ENCODE peak calls at places on chromosomes 7 and 10, in four cellular contexts. Z is astrocyte of the cerebellum, Y is colonic mucosa, W is fibroblast of villous mesenchyme. O is an unnamed sample.

GRCh38 chr10:3652886-3653285 is 132.1 kb downstream of the KLF6 start:
- DNase-seq in Z (no peak), W (peak), Y (no peak), O (no peak)

GRCh38 chr10:79942261-79943185 is 6.4 kb downstream of the SFTPD start:
- DNase-seq in Y (peak), W (no peak), Z (no peak), O (no peak)

GRCh38 chr7:617614-618538 is 98.2 kb upstream of the PDGFA start:
- DNase-seq in Z (no peak), Y (peak), W (no peak), O (no peak)

GRCh38 chr10:3494131-3494878 is 290.7 kb downstream of the KLF6 start:
- DNase-seq in Z (no peak), W (peak), Y (no peak), O (no peak)

GRCh38 chr10:79483948-79484347 is 28.4 kb upstream of the EIF5AL1 start:
- DNase-seq in W (peak), Y (peak), Z (no peak), O (no peak)

GRCh38 chr7:5296627-5297226 is 14.0 kb downstream of the SLC29A4 start:
- DNase-seq in Z (no peak), Y (no peak), W (no peak), O (peak)

GRCh38 chr10:68301790-68302502 is 29.9 kb upstream of the HNRNPH3 start:
- DNase-seq in W (peak), Z (peak), Y (no peak), O (peak)

GRCh38 chr10:103626178-103626577 is 132.7 kb downstream of the NEURL1 start:
- DNase-seq in W (no peak), Z (no peak), Y (no peak), O (no peak)

GRCh38 chr10:107741976-107742375 is 577.5 kb upstream of the SORCS1 start:
- DNase-seq in Z (no peak), W (no peak), Y (no peak), O (no peak)

GRCh38 chr7:121440857-121441503 is 44.9 kb upstream of the FAM3C start:
- DNase-seq in Z (no peak), Y (no peak), W (no peak), O (no peak)

GRCh38 chr10:6537704-6538103 is 42.4 kb downstream of the PRKCQ start:
- DNase-seq in Z (no peak), W (no peak), Y (no peak), O (no peak)

GRCh38 chr7:1312098-1313070 is 79.7 kb downstream of the UNCX start:
- DNase-seq in Z (no peak), Y (no peak), W (no peak), O (no peak)

GRCh38 chr10:663466-663751 is 26.1 kb downstream of the DIP2C start:
- DNase-seq in Z (no peak), Y (no peak), W (no peak), O (no peak)

GRCh38 chr10:32253821-32254220 is 93.1 kb downstream of the EPC1 start:
- DNase-seq in W (no peak), Z (no peak), Y (no peak), O (no peak)

GRCh38 chr7:2477447-2478386 is 1.5 kb upstream of the GRIFIN start:
- DNase-seq in W (peak), Y (peak), Z (no peak), O (peak)

GRCh38 chr10:11724938-11725776 is 17.0 kb upstream of the ECHDC3 start:
- DNase-seq in Z (peak), W (peak), Y (peak), O (peak)

GRCh38 chr7:47636693-47637175 is 54.8 kb upstream of the TNS3 start:
- DNase-seq in Z (no peak), Y (no peak), W (no peak), O (no peak)

GRCh38 chr7:131521651-131522163 is 34.7 kb downstream of the PODXL start:
- DNase-seq in Y (peak), W (peak), Z (no peak), O (no peak)

GRCh38 chr10:132232553-132232949 is 45.8 kb downstream of the DPYSL4 start:
- DNase-seq in W (no peak), Z (no peak), Y (no peak), O (no peak)

GRCh38 chr10:21134645-21135395 is 237.7 kb upstream of the NEBL start:
- DNase-seq in W (no peak), Z (peak), Y (peak), O (no peak)

GRCh38 chr7:44373418-44373740 is 48.0 kb upstream of the CAMK2B start:
- DNase-seq in Z (no peak), W (no peak), Y (no peak), O (no peak)

GRCh38 chr10:126476256-126476655 is 88.0 kb upstream of the ADAM12 start:
- DNase-seq in Z (no peak), W (no peak), Y (no peak), O (no peak)

GRCh38 chr10:49568235-49568634 is 29.3 kb upstream of the ERCC6 start:
- DNase-seq in Z (peak), W (peak), Y (no peak), O (peak)

GRCh38 chr10:113407218-113407617 is 145.6 kb upstream of the HABP2 start:
- DNase-seq in Y (no peak), W (no peak), Z (no peak), O (no peak)

GRCh38 chr7:145845345-145845744 is 271.3 kb upstream of the CNTNAP2 start:
- DNase-seq in Y (no peak), W (no peak), Z (no peak), O (no peak)

GRCh38 chr7:84790873-84791272 is 396.0 kb downstream of the SEMA3D start:
- DNase-seq in W (peak), Y (no peak), Z (no peak), O (no peak)

GRCh38 chr10:92239600-92240288 is 51.1 kb downstream of the CPEB3 start:
- DNase-seq in Z (no peak), W (peak), Y (peak), O (peak)
- TF ChIP-seq CTCF in Z (no peak), W (no peak), Y (no peak), O (no peak)

GRCh38 chr10:123788981-123789380 is 102.6 kb downstream of the CPXM2 start:
- DNase-seq in Y (peak), Z (no peak), W (no peak), O (no peak)

GRCh38 chr10:123795196-123795780 is 96.3 kb downstream of the CPXM2 start:
- DNase-seq in Z (no peak), W (no peak), Y (peak), O (no peak)

GRCh38 chr10:123790132-123790885 is 101.3 kb downstream of the CPXM2 start:
- DNase-seq in Y (peak), W (no peak), Z (no peak), O (no peak)

GRCh38 chr10:123795846-123796590 is 95.6 kb downstream of the CPXM2 start:
- DNase-seq in W (no peak), Y (peak), Z (no peak), O (no peak)

DNA sequence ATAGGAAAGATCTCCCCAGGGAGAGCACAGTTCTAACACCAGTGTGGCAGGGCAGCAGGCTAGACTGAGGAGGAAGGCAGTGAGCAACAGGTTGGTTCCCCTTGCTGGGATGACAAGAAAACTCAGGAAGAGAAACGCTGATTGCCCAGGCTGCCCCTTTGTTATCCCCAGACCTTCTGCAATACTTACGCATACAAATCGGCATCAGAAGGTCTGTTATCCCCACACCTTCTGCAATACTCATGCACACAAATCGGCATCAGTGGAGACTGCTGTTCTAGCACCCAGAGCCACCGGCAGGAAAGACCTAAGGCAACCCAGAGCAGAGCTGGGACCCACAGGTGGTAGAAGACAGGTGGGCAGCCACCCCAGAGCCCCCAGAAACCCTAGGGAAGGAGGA is 99.0 kb downstream of the CPXM2 start:
- DNase-seq in Z (no peak), W (no peak), Y (peak), O (no peak)
- TF ChIP-seq CTCF in Z (no peak), W (no peak), Y (no peak), O (no peak)

GRCh38 chr7:54541941-54542618 is at the start of gene VSTM2A:
- DNase-seq in Z (no peak), W (peak), Y (no peak), O (no peak)
- TF ChIP-seq CTCF in Z (peak), W (no peak), Y (no peak), O (no peak)

DNA sequence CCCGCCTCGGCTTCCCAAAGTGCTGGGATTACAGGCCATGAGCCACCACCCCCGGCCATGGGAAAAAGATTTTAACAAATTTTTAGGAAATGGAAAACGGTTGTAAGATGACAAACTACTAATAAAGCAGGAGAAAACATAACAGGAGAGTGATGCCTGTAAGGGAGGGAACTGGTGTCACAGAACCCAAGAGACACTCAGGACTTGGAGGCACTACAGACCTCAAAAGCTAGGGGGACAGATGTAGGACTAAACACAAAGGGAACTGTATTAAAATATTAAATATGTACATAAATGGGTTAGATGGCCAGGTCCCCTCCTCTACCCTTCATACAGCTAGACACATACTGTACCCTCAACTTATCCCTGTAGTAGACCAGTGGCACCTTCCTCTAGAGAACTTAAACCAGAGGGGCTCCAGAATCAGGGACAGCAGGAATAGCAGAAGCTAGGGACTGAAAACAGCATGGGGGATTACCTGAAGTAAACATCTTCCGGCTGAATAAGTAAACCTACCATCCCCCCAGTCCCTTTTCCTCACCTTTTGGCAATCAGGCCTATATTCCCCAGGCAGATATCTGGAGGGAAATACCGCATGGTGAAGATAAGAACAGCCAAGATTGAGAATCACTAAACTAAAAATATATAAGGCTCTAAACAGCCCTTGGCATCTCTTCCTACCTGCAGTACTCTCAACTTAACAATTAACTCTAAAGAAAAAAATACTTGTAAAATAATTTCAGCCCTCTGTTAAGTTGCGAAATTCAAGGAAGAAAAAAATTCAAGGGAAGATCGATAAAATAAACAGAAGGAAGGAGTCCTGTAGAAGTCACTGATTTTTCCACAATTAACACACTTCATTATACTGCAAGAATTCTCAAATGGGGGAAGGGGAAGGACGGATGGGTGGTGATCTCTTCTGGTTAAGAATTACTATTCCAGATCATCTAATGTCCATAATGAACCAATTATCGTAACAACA is 15.5 kb downstream of the TM9SF3 start:
- DNase-seq in Y (no peak), W (no peak), Z (no peak), O (no peak)
- TF ChIP-seq CTCF in Y (no peak), W (no peak), Z (no peak), O (no peak)

O was measured in GM20000.